ENCODE peak calls at places on chromosomes 6 and 20, in five cellular contexts. T, N, U, S and M are unnamed samples.

GRCh38 chr20:34952676-34953075 is 2.9 kb downstream of the GSS start:
- DNase-seq in T (no peak), N (no peak), U (no peak), S (peak), M (no peak)

GRCh38 chr20:5504061-5504739 is 187.4 kb upstream of the PROKR2 start:
- DNase-seq in T (no peak), N (no peak), U (no peak), S (peak), M (no peak)

GRCh38 chr20:51848346-51848745 is 46.0 kb upstream of the SALL4 start:
- DNase-seq in T (no peak), N (no peak), U (no peak), S (no peak), M (no peak)

GRCh38 chr20:33392016-33392415 is 9.3 kb downstream of the CDK5RAP1 start:
- DNase-seq in T (no peak), N (no peak), U (no peak), S (peak), M (no peak)

GRCh38 chr20:62285722-62286121 is 17.1 kb upstream of the ADRM1 start:
- DNase-seq in T (no peak), N (no peak), U (no peak), S (no peak), M (no peak)

GRCh38 chr6:15586528-15586927 is 76.3 kb downstream of the DTNBP1 start:
- DNase-seq in T (no peak), N (no peak), U (no peak), S (peak), M (no peak)

GRCh38 chr6:31489046-31489445 is 8.9 kb upstream of the MICB start:
- DNase-seq in T (no peak), N (no peak), U (no peak), S (no peak), M (no peak)

GRCh38 chr20:30485331-30486102 is 771.9 kb upstream of the DEFB115 start:
- DNase-seq in T (no peak), N (no peak), U (no peak), S (no peak), M (no peak)

GRCh38 chr20:9179193-9179802 is 110.4 kb downstream of the PLCB4 start:
- DNase-seq in T (no peak), N (peak), U (no peak), S (peak), M (no peak)

GRCh38 chr20:1388706-1389483 is 4.0 kb downstream of the FKBP1A start:
- DNase-seq in T (no peak), N (no peak), U (no peak), S (no peak), M (no peak)

GRCh38 chr6:64010010-64010409 is 374.4 kb downstream of the PHF3 start:
- DNase-seq in T (no peak), N (no peak), U (no peak), S (no peak), M (no peak)

GRCh38 chr6:55636406-55637102 is 57.6 kb upstream of the HMGCLL1 start:
- DNase-seq in T (no peak), N (peak), U (peak), S (peak), M (no peak)

GRCh38 chr6:14035448-14035847 is 82.1 kb upstream of the CD83 start:
- DNase-seq in T (no peak), N (peak), U (peak), S (peak), M (peak)

GRCh38 chr20:5513975-5514516 is 197.3 kb upstream of the PROKR2 start:
- DNase-seq in T (no peak), N (peak), U (peak), S (peak), M (no peak)

GRCh38 chr20:2700913-2701620 is 8.5 kb downstream of the EBF4 start:
- DNase-seq in T (no peak), N (no peak), U (no peak), S (no peak), M (no peak)

GRCh38 chr6:33504486-33504885 is 50.1 kb downstream of the ZBTB9 start:
- DNase-seq in T (no peak), N (no peak), U (no peak), S (no peak), M (no peak)

GRCh38 chr6:149190228-149190831 is 127.2 kb upstream of the TAB2 start:
- DNase-seq in T (no peak), N (no peak), U (no peak), S (peak), M (no peak)

GRCh38 chr6:142009647-142010046 is 123.1 kb upstream of the GJE1 start:
- DNase-seq in T (no peak), N (peak), U (no peak), S (peak), M (no peak)

GRCh38 chr6:17865798-17866725 is 121.4 kb downstream of the KIF13A start:
- DNase-seq in T (no peak), N (peak), U (peak), S (peak), M (peak)

GRCh38 chr6:56891754-56892153 is 63.2 kb upstream of the BEND6 start:
- DNase-seq in T (no peak), N (peak), U (no peak), S (peak), M (no peak)

GRCh38 chr6:105492706-105493673 is 90.1 kb upstream of the PREP start:
- DNase-seq in T (no peak), N (no peak), U (no peak), S (no peak), M (no peak)

GRCh38 chr6:157649311-157650260 is 173.5 kb upstream of the SNX9 start:
- DNase-seq in T (no peak), N (no peak), U (no peak), S (no peak), M (no peak)

GRCh38 chr6:4670824-4671409 is 105.3 kb upstream of the CDYL start:
- DNase-seq in T (no peak), N (no peak), U (no peak), S (no peak), M (no peak)

GRCh38 chr6:15752820-15753219 is 90.0 kb upstream of the DTNBP1 start:
- DNase-seq in T (no peak), N (peak), U (no peak), S (peak), M (no peak)

GRCh38 chr6:166678426-166678825 is 51.4 kb upstream of the RPS6KA2 start:
- DNase-seq in T (no peak), N (no peak), U (no peak), S (no peak), M (no peak)